ENCODE peak calls at places on chromosomes 13 and 19, in nine cellular contexts. One of them, this sample, is unnamed.

GRCh38 chr19:3154957-3155736 is 19.3 kb downstream of the GNA15 start:
- DNase-seq in foreskin keratinocyte: peak; percentile 100
- DNase-seq in BJ: peak; percentile 96
- DNase-seq in upper lobe of right lung: peak; percentile 78
- DNase-seq in GM13976: peak; percentile 90
- DNase-seq in breast epithelium: no peak
- DNase-seq in neural crest cell: no peak
- DNase-seq in WTC11: no peak
- DNase-seq in OCI-LY7: peak; percentile 93
- DNase-seq in this sample: peak; percentile 46

GRCh38 chr19:31214086-31214485 is 135.2 kb downstream of the TSHZ3 start:
- DNase-seq in foreskin keratinocyte: peak; percentile 99
- DNase-seq in BJ: peak; percentile 96
- DNase-seq in upper lobe of right lung: peak; percentile 65
- DNase-seq in GM13976: no peak
- DNase-seq in breast epithelium: peak; percentile 70
- DNase-seq in neural crest cell: no peak
- DNase-seq in WTC11: no peak
- DNase-seq in OCI-LY7: no peak
- DNase-seq in this sample: no peak

GRCh38 chr13:34176636-34177035 is 358.7 kb downstream of the RFC3 start:
- DNase-seq in foreskin keratinocyte: peak; percentile 61
- DNase-seq in BJ: no peak
- DNase-seq in upper lobe of right lung: no peak
- DNase-seq in GM13976: no peak
- DNase-seq in breast epithelium: no peak
- DNase-seq in neural crest cell: no peak
- DNase-seq in WTC11: no peak
- DNase-seq in OCI-LY7: no peak
- DNase-seq in this sample: no peak

GRCh38 chr19:47699360-47699917 is 13.8 kb upstream of the EHD2 start:
- DNase-seq in foreskin keratinocyte: no peak
- DNase-seq in BJ: no peak
- DNase-seq in upper lobe of right lung: no peak
- DNase-seq in GM13976: peak; percentile 86
- DNase-seq in breast epithelium: peak; percentile 68
- DNase-seq in neural crest cell: peak; percentile 67
- DNase-seq in WTC11: peak; percentile 89
- DNase-seq in OCI-LY7: peak; percentile 60
- DNase-seq in this sample: no peak

GRCh38 chr19:46470376-46470775 is 987 bp downstream of the PNMA8A start:
- DNase-seq in foreskin keratinocyte: no peak
- DNase-seq in BJ: no peak
- DNase-seq in upper lobe of right lung: peak; percentile 46
- DNase-seq in GM13976: no peak
- DNase-seq in breast epithelium: no peak
- DNase-seq in neural crest cell: no peak
- DNase-seq in WTC11: no peak
- DNase-seq in OCI-LY7: no peak
- DNase-seq in this sample: no peak

GRCh38 chr19:1171755-1172352 is 2.2 kb downstream of the SBNO2 start:
- DNase-seq in foreskin keratinocyte: peak; percentile 62
- DNase-seq in BJ: no peak
- DNase-seq in upper lobe of right lung: no peak
- DNase-seq in GM13976: no peak
- DNase-seq in breast epithelium: no peak
- DNase-seq in neural crest cell: no peak
- DNase-seq in WTC11: peak; percentile 12
- DNase-seq in OCI-LY7: no peak
- DNase-seq in this sample: no peak

GRCh38 chr19:4554717-4555116 is 4.8 kb downstream of the SEMA6B start:
- DNase-seq in foreskin keratinocyte: no peak
- DNase-seq in BJ: no peak
- DNase-seq in upper lobe of right lung: no peak
- DNase-seq in GM13976: no peak
- DNase-seq in breast epithelium: no peak
- DNase-seq in neural crest cell: no peak
- DNase-seq in WTC11: no peak
- DNase-seq in OCI-LY7: no peak
- DNase-seq in this sample: no peak

GRCh38 chr19:310141-310651 is 19.0 kb upstream of the PLPP2 start:
- DNase-seq in foreskin keratinocyte: no peak
- DNase-seq in BJ: no peak
- DNase-seq in upper lobe of right lung: peak; percentile 56
- DNase-seq in GM13976: no peak
- DNase-seq in breast epithelium: no peak
- DNase-seq in neural crest cell: no peak
- DNase-seq in WTC11: no peak
- DNase-seq in OCI-LY7: no peak
- DNase-seq in this sample: no peak

GRCh38 chr19:18073197-18073596 is 13.5 kb downstream of the IL12RB1 start:
- DNase-seq in foreskin keratinocyte: no peak
- DNase-seq in BJ: no peak
- DNase-seq in upper lobe of right lung: no peak
- DNase-seq in GM13976: peak; percentile 17
- DNase-seq in breast epithelium: no peak
- DNase-seq in neural crest cell: no peak
- DNase-seq in WTC11: no peak
- DNase-seq in OCI-LY7: no peak
- DNase-seq in this sample: no peak

GRCh38 chr13:50974268-50974667 is 64.7 kb downstream of the RNASEH2B start:
- DNase-seq in foreskin keratinocyte: no peak
- DNase-seq in BJ: no peak
- DNase-seq in upper lobe of right lung: no peak
- DNase-seq in GM13976: no peak
- DNase-seq in breast epithelium: no peak
- DNase-seq in neural crest cell: no peak
- DNase-seq in WTC11: no peak
- DNase-seq in OCI-LY7: no peak
- DNase-seq in this sample: no peak

DNA sequence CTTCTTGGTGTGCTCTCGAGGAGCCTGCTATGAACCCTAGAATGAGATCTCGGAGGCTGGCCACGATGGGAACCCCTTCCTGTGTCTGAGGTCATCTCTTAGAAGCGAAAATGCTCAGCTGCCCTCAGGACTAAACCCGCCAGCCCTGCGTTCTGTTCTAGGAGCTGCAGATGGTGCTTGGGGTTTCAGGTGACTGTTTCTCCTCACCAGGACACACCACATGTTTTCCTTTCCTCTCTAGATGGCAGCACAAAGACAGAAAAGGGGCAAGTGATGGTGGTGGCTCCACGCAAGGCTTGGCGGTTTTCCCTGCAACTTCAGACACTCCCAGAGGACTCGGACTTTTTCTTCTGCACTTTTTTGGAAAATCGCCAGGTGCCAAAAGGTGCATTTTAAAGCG is 60.1 kb downstream of the RNASEH2B start:
- DNase-seq in foreskin keratinocyte: peak; percentile 23
- DNase-seq in BJ: no peak
- DNase-seq in upper lobe of right lung: no peak
- DNase-seq in GM13976: no peak
- DNase-seq in breast epithelium: no peak
- DNase-seq in neural crest cell: no peak
- DNase-seq in WTC11: peak; percentile 49
- DNase-seq in OCI-LY7: no peak
- DNase-seq in this sample: no peak
- TF ChIP-seq CTCF in foreskin keratinocyte: peak; percentile 48
- TF ChIP-seq CTCF in BJ: no peak
- TF ChIP-seq CTCF in upper lobe of right lung: no peak
- TF ChIP-seq CTCF in GM13976: peak; percentile 21
- TF ChIP-seq CTCF in breast epithelium: no peak
- TF ChIP-seq CTCF in neural crest cell: no peak
- TF ChIP-seq CTCF in WTC11: no peak
- TF ChIP-seq CTCF in OCI-LY7: no peak
- TF ChIP-seq CTCF in this sample: no peak

GRCh38 chr19:50661675-50662441 is 12.6 kb downstream of the C19orf81 start:
- DNase-seq in foreskin keratinocyte: no peak
- DNase-seq in BJ: no peak
- DNase-seq in upper lobe of right lung: no peak
- DNase-seq in GM13976: no peak
- DNase-seq in breast epithelium: no peak
- DNase-seq in neural crest cell: no peak
- DNase-seq in WTC11: no peak
- DNase-seq in OCI-LY7: no peak
- DNase-seq in this sample: no peak

GRCh38 chr19:50664204-50664603 is 15.0 kb downstream of the C19orf81 start:
- DNase-seq in foreskin keratinocyte: no peak
- DNase-seq in BJ: no peak
- DNase-seq in upper lobe of right lung: no peak
- DNase-seq in GM13976: no peak
- DNase-seq in breast epithelium: no peak
- DNase-seq in neural crest cell: no peak
- DNase-seq in WTC11: no peak
- DNase-seq in OCI-LY7: no peak
- DNase-seq in this sample: no peak

GRCh38 chr19:50661087-50661486 is 11.8 kb downstream of the C19orf81 start:
- DNase-seq in foreskin keratinocyte: no peak
- DNase-seq in BJ: no peak
- DNase-seq in upper lobe of right lung: no peak
- DNase-seq in GM13976: no peak
- DNase-seq in breast epithelium: no peak
- DNase-seq in neural crest cell: no peak
- DNase-seq in WTC11: no peak
- DNase-seq in OCI-LY7: no peak
- DNase-seq in this sample: no peak

GRCh38 chr19:50662442-50663279 is 13.4 kb downstream of the C19orf81 start:
- DNase-seq in foreskin keratinocyte: no peak
- DNase-seq in BJ: no peak
- DNase-seq in upper lobe of right lung: no peak
- DNase-seq in GM13976: no peak
- DNase-seq in breast epithelium: no peak
- DNase-seq in neural crest cell: no peak
- DNase-seq in WTC11: no peak
- DNase-seq in OCI-LY7: no peak
- DNase-seq in this sample: no peak

GRCh38 chr19:50663280-50663790 is 14.1 kb downstream of the C19orf81 start:
- DNase-seq in foreskin keratinocyte: no peak
- DNase-seq in BJ: no peak
- DNase-seq in upper lobe of right lung: no peak
- DNase-seq in GM13976: no peak
- DNase-seq in breast epithelium: no peak
- DNase-seq in neural crest cell: no peak
- DNase-seq in WTC11: no peak
- DNase-seq in OCI-LY7: no peak
- DNase-seq in this sample: no peak
- TF ChIP-seq CTCF in foreskin keratinocyte: peak; percentile 35
- TF ChIP-seq CTCF in BJ: peak; percentile 18
- TF ChIP-seq CTCF in upper lobe of right lung: no peak
- TF ChIP-seq CTCF in GM13976: no peak
- TF ChIP-seq CTCF in breast epithelium: no peak
- TF ChIP-seq CTCF in neural crest cell: peak; percentile 45
- TF ChIP-seq CTCF in WTC11: no peak
- TF ChIP-seq CTCF in OCI-LY7: no peak
- TF ChIP-seq CTCF in this sample: no peak

DNA sequence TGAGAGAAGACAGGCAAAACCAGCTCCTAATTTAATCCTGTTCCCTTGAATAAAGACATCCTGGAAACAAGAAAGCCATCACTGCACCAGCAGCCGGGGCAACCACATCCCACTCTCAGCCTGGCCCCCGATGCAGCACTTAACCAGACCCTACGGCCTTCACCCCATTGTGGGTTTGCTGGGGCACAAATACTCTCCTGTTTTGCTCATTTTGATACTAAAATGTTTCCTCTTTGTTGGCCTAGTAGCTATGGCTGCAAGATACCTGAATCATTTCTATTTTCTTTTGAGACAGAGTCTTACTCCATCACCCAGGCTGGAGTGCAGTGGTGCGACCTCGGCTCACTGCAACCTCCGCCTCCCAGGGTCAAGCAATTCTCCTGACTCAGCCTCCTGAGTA is 28.4 kb downstream of the ANKRD27 start:
- DNase-seq in foreskin keratinocyte: no peak
- DNase-seq in BJ: no peak
- DNase-seq in upper lobe of right lung: no peak
- DNase-seq in GM13976: no peak
- DNase-seq in breast epithelium: no peak
- DNase-seq in neural crest cell: no peak
- DNase-seq in WTC11: no peak
- DNase-seq in OCI-LY7: no peak
- DNase-seq in this sample: no peak
- TF ChIP-seq CTCF in foreskin keratinocyte: no peak
- TF ChIP-seq CTCF in BJ: no peak
- TF ChIP-seq CTCF in upper lobe of right lung: no peak
- TF ChIP-seq CTCF in GM13976: no peak
- TF ChIP-seq CTCF in breast epithelium: no peak
- TF ChIP-seq CTCF in neural crest cell: no peak
- TF ChIP-seq CTCF in WTC11: no peak
- TF ChIP-seq CTCF in OCI-LY7: no peak
- TF ChIP-seq CTCF in this sample: no peak

DNA sequence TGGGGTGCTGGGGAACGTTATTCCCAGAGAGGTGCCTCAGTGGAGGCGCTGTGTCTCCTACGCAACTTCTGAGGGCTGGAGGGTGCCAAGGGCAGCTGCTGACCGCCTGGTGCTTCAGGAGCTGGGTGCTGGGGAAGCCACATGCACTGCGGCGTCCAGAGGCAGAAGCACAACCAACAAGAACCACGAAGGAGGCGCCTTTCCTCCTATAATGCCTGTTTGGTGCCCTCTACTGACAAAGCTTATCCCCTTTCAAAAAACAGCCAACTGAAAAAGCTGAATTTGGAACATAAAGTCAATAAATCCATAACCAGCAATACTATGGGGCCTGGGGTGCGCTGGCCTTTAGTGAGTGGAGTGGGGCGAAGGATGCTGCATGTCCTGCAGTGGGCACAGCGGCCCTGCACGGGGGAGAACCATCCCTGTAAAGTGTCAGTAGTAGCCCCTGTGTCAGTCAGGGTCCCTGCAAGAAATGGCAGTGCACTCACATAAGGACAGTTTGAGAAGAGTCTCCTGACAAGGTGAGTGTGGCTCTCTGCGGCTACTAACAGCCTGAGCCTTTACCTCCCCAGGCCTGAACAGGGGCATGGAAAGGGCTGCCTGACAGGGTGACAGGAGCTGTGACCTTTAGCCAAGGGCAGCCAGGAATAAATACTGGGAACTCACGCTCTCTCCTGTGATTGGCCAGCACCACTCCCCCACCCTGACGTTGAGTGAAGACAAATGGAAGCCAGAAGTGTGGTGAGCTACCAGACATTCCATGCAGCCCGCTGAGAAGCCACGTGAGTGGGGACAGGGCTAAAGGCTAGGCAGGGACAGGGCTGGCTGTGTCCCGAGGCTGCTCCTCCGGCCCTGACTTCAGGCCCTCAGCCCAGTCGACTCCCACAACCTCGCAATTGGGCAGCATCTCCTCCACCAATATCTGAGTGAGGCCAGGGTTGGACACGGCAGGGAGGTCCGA is 4.5 kb upstream of the B3GNT8 start:
- DNase-seq in foreskin keratinocyte: peak; percentile 13
- DNase-seq in BJ: no peak
- DNase-seq in upper lobe of right lung: no peak
- DNase-seq in GM13976: no peak
- DNase-seq in breast epithelium: no peak
- DNase-seq in neural crest cell: no peak
- DNase-seq in WTC11: no peak
- DNase-seq in OCI-LY7: no peak
- DNase-seq in this sample: no peak
- TF ChIP-seq CTCF in foreskin keratinocyte: peak; percentile 62
- TF ChIP-seq CTCF in BJ: peak; percentile 44
- TF ChIP-seq CTCF in upper lobe of right lung: peak; percentile 43
- TF ChIP-seq CTCF in GM13976: peak; percentile 29
- TF ChIP-seq CTCF in breast epithelium: no peak
- TF ChIP-seq CTCF in neural crest cell: no peak
- TF ChIP-seq CTCF in WTC11: no peak
- TF ChIP-seq CTCF in OCI-LY7: peak; percentile 60
- TF ChIP-seq CTCF in this sample: no peak

This sample was measured in omental fat pad.